ENCODE peak calls at places on chromosomes 13 and 19, in nine cellular contexts. U, N, P, D, C, K, Z, L and H are unnamed samples.

GRCh38 chr19:35134601-35135091 is at the start of gene LGI4:
- DNase-seq in U (peak; percentile 11), N (no peak), P (no peak), D (no peak), C (peak; percentile 59), K (no peak), Z (no peak), L (no peak), H (no peak)

GRCh38 chr19:4175669-4175931 is 6.8 kb downstream of the SIRT6 start:
- DNase-seq in U (no peak), N (no peak), P (no peak), D (no peak), C (no peak), K (no peak), Z (no peak), L (no peak), H (no peak)

GRCh38 chr13:110433014-110433413 is 125.9 kb downstream of the COL4A2 start:
- DNase-seq in U (no peak), N (no peak), P (no peak), D (no peak), C (no peak), K (no peak), Z (no peak), L (peak; percentile 59), H (no peak)

GRCh38 chr19:16940626-16941025 is 51.8 kb downstream of the F2RL3 start:
- DNase-seq in U (no peak), N (no peak), P (no peak), D (no peak), C (no peak), K (no peak), Z (no peak), L (no peak), H (no peak)

GRCh38 chr13:94329277-94329676 is 150.2 kb downstream of the DCT start:
- DNase-seq in U (peak; percentile 34), N (no peak), P (peak; percentile 73), D (no peak), C (no peak), K (no peak), Z (no peak), L (no peak), H (no peak)

GRCh38 chr19:42440357-42441046 is 2.2 kb downstream of the CXCL17 start:
- DNase-seq in U (peak; percentile 89), N (peak; percentile 89), P (peak; percentile 81), D (no peak), C (peak; percentile 81), K (peak; percentile 31), Z (no peak), L (peak; percentile 72), H (no peak)

GRCh38 chr19:27671876-27672275 is 1541.1 kb downstream of the UQCRFS1 start:
- DNase-seq in U (no peak), N (no peak), P (no peak), D (no peak), C (no peak), K (no peak), Z (no peak), L (peak; percentile 5), H (no peak)

GRCh38 chr13:45602183-45602582 is 13.4 kb downstream of the ERICH6B start:
- DNase-seq in U (no peak), N (no peak), P (peak; percentile 33), D (no peak), C (no peak), K (no peak), Z (no peak), L (no peak), H (no peak)

GRCh38 chr19:11736696-11737095 is 2.0 kb downstream of the ZNF823 start:
- DNase-seq in U (peak; percentile 81), N (no peak), P (peak; percentile 33), D (no peak), C (no peak), K (no peak), Z (no peak), L (peak; percentile 41), H (peak; percentile 81)

GRCh38 chr19:29539131-29539530 is 13.3 kb downstream of the VSTM2B start:
- DNase-seq in U (no peak), N (no peak), P (no peak), D (no peak), C (no peak), K (no peak), Z (no peak), L (no peak), H (no peak)

DNA sequence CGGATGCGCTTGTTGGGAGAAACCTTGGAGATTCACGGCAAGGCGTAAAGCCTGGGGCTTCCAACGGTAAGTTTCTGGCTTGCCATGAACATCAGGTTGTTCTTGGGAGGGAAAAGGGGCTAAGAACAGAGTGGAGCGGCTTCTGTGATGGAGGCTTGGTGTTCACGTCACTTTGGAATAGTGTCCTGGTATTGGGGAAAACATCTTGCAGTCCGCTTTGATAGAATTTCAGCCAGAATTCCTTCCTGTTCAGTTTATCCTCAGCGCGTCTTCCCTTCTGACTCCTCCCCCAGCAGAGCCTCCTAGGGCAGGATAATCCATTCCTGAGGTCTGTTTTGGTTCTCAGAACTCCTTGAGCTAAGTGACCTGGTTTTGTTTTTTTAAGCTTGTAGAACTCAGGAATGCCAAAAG is 2.0 kb downstream of the KCTD15 start:
- DNase-seq in U (no peak), N (no peak), P (peak; percentile 38), D (no peak), C (no peak), K (no peak), Z (no peak), L (no peak), H (no peak)
- H3K4me3 ChIP-seq in U (peak overlapping the region; percentile 83), N (peak overlapping the region; percentile 76), P (peak overlapping the region; percentile 76), D (peak overlapping the region; percentile 71), C (no peak overlapping the region), K (no peak overlapping the region), Z (peak overlapping the region; percentile 65), L (peak overlapping the region; percentile 82), H (no peak overlapping the region)

DNA sequence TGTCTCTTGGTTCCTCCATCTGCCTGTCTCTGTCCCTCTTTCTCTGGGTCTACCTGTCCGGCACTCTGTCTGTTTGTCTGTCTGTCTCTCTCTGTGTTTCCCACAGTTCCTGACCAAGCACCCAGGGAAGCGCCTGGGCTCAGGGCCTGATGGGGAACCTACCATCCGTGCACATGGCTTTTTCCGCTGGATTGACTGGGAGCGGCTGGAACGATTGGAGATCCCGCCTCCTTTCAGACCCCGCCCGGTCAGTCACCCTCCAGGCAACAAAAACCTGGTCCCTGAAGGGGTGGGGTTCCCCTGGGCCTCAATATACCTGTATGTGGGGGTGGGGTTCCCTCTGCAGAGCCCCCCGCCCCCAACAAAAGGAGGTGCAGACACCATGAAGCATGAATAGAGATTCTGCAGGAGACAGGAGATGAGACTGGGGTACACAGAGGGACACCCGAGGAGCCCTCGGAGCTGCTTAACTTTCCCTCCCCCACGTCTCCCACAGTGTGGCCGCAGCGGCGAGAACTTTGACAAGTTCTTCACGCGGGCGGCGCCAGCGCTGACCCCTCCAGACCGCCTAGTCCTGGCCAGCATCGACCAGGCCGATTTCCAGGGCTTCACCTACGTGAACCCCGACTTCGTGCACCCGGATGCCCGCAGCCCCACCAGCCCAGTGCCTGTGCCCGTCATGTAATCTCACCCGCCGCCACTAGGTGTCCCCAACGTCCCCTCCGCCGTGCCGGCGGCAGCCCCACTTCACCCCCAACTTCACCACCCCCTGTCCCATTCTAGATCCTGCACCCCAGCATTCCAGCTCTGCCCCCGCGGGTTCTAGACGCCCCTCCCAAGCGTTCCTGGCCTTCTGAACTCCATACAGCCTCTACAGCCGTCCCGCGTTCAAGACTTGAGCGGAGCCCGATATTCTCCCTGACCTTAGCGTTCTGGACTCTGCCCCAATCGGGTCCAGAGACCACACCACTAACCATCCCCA is 2.6 kb upstream of the CACNG7 start:
- DNase-seq in U (peak; percentile 45), N (peak; percentile 73), P (peak; percentile 21), D (no peak), C (peak; percentile 58), K (no peak), Z (no peak), L (peak; percentile 50), H (no peak)
- H3K4me3 ChIP-seq in U (no peak overlapping the region), N (no peak overlapping the region), P (no peak overlapping the region), D (no peak overlapping the region), C (no peak overlapping the region), K (no peak overlapping the region), Z (peak overlapping the region; percentile 61), L (no peak overlapping the region), H (peak overlapping the region; percentile 68)

GRCh38 chr13:32391101-32391620 is 36.8 kb downstream of the N4BP2L1 start:
- DNase-seq in U (no peak), N (no peak), P (no peak), D (no peak), C (no peak), K (no peak), Z (peak; percentile 13), L (no peak), H (no peak)

GRCh38 chr13:32385369-32385768 is 42.6 kb downstream of the N4BP2L1 start:
- DNase-seq in U (no peak), N (no peak), P (no peak), D (no peak), C (no peak), K (no peak), Z (no peak), L (no peak), H (no peak)

GRCh38 chr13:32384702-32385101 is 43.2 kb downstream of the N4BP2L1 start:
- DNase-seq in U (no peak), N (no peak), P (no peak), D (no peak), C (no peak), K (no peak), Z (no peak), L (no peak), H (no peak)

GRCh38 chr13:32390048-32390447 is 37.9 kb downstream of the N4BP2L1 start:
- DNase-seq in U (no peak), N (no peak), P (no peak), D (no peak), C (no peak), K (no peak), Z (no peak), L (no peak), H (no peak)

DNA sequence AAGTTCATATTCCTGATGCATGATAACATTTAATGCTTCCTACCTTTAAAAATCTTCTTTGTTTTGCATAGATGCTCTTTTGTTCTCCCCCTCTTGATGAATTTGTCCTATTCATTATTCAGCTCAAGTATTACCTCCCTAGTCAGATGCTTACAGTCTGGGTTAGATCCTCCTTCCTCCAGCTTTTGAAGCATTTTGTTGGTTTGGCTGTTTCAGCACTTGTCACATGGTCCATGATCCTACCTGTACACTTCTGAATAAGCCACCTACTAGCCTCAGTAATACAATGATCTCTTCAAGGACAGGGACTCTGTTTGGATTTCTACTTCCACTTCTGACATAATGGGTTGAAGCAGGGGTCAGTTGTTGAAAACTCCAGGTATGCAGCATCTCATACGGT is 37.4 kb downstream of the N4BP2L1 start:
- DNase-seq in U (no peak), N (no peak), P (no peak), D (no peak), C (no peak), K (no peak), Z (no peak), L (no peak), H (no peak)
- H3K4me3 ChIP-seq in U (no peak overlapping the region), N (no peak overlapping the region), P (no peak overlapping the region), D (no peak overlapping the region), C (no peak overlapping the region), K (no peak overlapping the region), Z (no peak overlapping the region), L (no peak overlapping the region), H (no peak overlapping the region)

DNA sequence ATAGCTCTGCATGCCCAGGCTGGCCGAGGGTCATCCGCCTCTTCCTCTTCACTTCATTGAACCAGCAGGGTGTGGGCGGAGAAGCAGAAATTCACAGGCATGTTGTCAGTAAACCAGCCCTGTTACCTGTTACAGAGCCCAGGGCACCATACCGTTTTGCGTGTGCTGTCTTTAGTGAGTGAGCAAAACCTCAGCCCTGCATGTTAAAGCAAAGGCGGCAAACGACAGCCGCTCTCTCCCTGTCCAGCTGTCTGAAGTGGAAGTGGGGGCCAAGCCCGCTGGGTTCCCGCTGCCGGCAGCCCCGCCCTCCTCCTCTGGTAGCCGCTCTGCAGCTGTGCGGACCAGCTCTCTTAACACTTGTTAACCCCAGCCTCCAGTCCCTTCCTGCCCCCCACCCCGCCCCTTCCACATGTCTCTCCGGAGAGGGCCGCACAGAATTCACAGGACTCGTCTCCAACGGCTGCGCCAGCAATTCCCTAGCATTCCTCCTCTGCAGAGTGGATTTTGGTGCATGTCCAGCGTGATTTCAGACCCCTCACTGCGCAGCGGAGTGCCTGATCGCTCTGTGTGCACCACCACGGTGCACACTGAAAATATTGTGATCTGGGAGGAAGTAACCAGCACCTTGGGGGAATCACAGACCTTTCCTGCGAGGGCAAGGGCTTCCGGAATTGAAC is 12.7 kb downstream of the KLHL26 start:
- DNase-seq in U (peak; percentile 52), N (peak; percentile 70), P (no peak), D (no peak), C (peak; percentile 68), K (no peak), Z (no peak), L (peak; percentile 86), H (no peak)
- H3K4me3 ChIP-seq in U (peak overlapping the region; percentile 42), N (peak overlapping the region; percentile 31), P (no peak overlapping the region), D (no peak overlapping the region), C (no peak overlapping the region), K (no peak overlapping the region), Z (no peak overlapping the region), L (peak overlapping the region; percentile 3), H (no peak overlapping the region)